ENCODE peak calls at places on chromosomes 3 and 15, in seven cellular contexts. X is mesenchymal stem cell, J is H1, R is H9, Z is IMR-90, S is neuronal stem cell, N is trophoblast cell. B is an unnamed sample.

GRCh38 chr3:193853511-193854219 is 260.7 kb downstream of the OPA1 start:
- DNase-seq in R (no peak), N (no peak), Z (no peak), J (no peak), X (no peak), S (no peak), B (peak)

GRCh38 chr3:124826703-124827102 is 60.5 kb downstream of the ITGB5 start:
- DNase-seq in J (peak), R (peak), S (no peak), N (no peak), X (peak), Z (peak), B (peak)

GRCh38 chr3:158908187-158908762 is 106.4 kb downstream of the MFSD1 start:
- DNase-seq in R (no peak), N (no peak), Z (no peak), S (no peak), X (no peak), J (no peak), B (no peak)

GRCh38 chr15:89531796-89532537 is 35.6 kb upstream of the RHCG start:
- DNase-seq in J (no peak), S (no peak), R (no peak), X (no peak), N (no peak), Z (no peak), B (peak)

GRCh38 chr3:174862101-174862500 is 3.0 kb downstream of the NAALADL2 start:
- DNase-seq in N (peak), X (no peak), Z (no peak), R (peak), J (peak), S (no peak), B (peak)

GRCh38 chr15:99978426-99978825 is 245.2 kb upstream of the LYSMD4 start:
- DNase-seq in J (no peak), Z (no peak), S (no peak), R (peak), X (no peak), N (no peak), B (no peak)

GRCh38 chr15:64842986-64843561 is 1.4 kb downstream of the PLEKHO2 start:
- DNase-seq in R (no peak), Z (peak), N (peak), X (peak), J (no peak), S (no peak), B (peak)

GRCh38 chr3:51963951-51964451 is 3.3 kb downstream of the PCBP4 start:
- DNase-seq in X (no peak), N (no peak), Z (no peak), J (no peak), S (no peak), R (no peak), B (no peak)

GRCh38 chr3:195468841-195469240 is 26.0 kb upstream of the ACAP2 start:
- DNase-seq in X (no peak), Z (no peak), J (no peak), N (peak), R (no peak), S (no peak), B (no peak)

GRCh38 chr15:90087454-90088154 is 14.7 kb downstream of the IDH2 start:
- DNase-seq in R (peak), X (peak), N (no peak), J (no peak), Z (peak), S (no peak), B (peak)

GRCh38 chr15:64635486-64635815 is 139.9 kb downstream of the RBPMS2 start:
- DNase-seq in X (peak), J (no peak), S (peak), Z (peak), R (no peak), N (peak), B (peak)

DNA sequence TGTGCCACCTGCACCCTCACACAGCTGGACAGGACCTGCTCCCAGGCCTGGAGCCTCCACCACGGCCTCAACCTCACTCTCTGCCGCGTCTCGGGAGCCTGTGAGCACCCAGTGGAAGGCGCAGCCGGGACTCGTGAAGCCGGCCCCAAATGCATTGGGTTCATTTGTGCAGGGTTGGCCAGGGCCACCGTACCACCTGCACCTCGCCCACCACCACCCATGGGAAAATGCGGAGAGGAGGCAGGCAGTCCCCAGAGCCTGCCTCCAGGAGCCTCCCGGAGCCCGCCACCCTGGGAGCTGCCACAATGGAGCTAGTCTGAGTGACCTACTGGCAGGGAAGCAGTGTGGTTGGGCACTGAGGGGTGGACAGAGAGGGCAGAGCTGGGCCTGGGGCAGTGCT is 62.5 kb upstream of the HRH1 start:
- DNase-seq in J (no peak), N (no peak), S (no peak), R (no peak), X (no peak), Z (no peak), B (no peak)
- H2AK5ac ChIP-seq in J (no peak), N (no peak), S (peak), R (no peak), X (no peak), Z (no peak), B (no peak)

GRCh38 chr3:106837616-106838015 is 539.6 kb upstream of the CCDC54 start:
- DNase-seq in R (no peak), N (no peak), Z (no peak), S (no peak), X (no peak), J (no peak), B (no peak)

GRCh38 chr3:106836906-106837305 is 540.3 kb upstream of the CCDC54 start:
- DNase-seq in S (no peak), N (no peak), X (no peak), Z (no peak), R (no peak), J (no peak), B (no peak)

GRCh38 chr3:106839576-106840280 is 537.5 kb upstream of the CCDC54 start:
- DNase-seq in N (no peak), R (no peak), J (no peak), S (no peak), X (no peak), Z (peak), B (no peak)

GRCh38 chr3:106842151-106842550 is 535.1 kb upstream of the CCDC54 start:
- DNase-seq in S (no peak), N (no peak), J (no peak), X (no peak), Z (peak), R (no peak), B (no peak)

DNA sequence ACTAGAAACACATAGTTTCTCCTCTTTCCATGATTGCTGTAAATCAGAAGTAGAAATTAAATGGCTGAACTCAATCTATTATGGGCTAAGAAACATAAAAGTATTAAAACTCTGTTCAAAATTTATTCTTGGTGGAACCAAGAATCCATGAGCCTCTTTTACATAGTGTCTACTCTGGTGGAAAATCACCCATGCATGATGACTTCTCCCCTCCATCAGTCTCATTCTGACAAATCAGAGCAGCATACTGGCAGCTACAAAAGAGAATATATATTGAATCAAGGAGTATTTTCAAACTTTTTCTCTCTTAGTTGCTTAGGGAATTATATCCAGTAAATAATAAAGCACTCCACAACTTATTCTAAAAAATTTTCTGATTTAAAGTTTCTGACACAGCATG is 536.9 kb upstream of the CCDC54 start:
- DNase-seq in Z (no peak), J (no peak), X (no peak), R (no peak), N (no peak), S (no peak), B (no peak)
- H3K4me2 ChIP-seq in Z (no peak), J (no peak), X (no peak), R (no peak), N (no peak), S (no peak), B (no peak)

GRCh38 chr15:101710806-101711205 is 13.5 kb downstream of the TARS3 start:
- DNase-seq in X (peak), N (peak), R (no peak), S (no peak), J (no peak), Z (peak), B (peak)

GRCh38 chr15:101709466-101709865 is 14.8 kb downstream of the TARS3 start:
- DNase-seq in X (no peak), J (no peak), S (no peak), Z (no peak), N (no peak), R (no peak), B (no peak)

GRCh38 chr15:101707983-101708382 is 16.3 kb downstream of the TARS3 start:
- DNase-seq in N (no peak), J (no peak), S (no peak), Z (no peak), X (no peak), R (no peak), B (no peak)

GRCh38 chr15:101712078-101712477 is 12.2 kb downstream of the TARS3 start:
- DNase-seq in S (no peak), N (no peak), J (no peak), R (no peak), X (no peak), Z (no peak), B (no peak)
- H2AK5ac ChIP-seq in S (no peak), N (no peak), J (no peak), R (no peak), X (peak), Z (peak), B (no peak)

GRCh38 chr3:170716172-170716800 is 130.4 kb upstream of the SLC7A14 start:
- DNase-seq in R (no peak), J (no peak), Z (no peak), N (no peak), S (no peak), X (no peak), B (no peak)
- H3K4me2 ChIP-seq in R (no peak), J (no peak), Z (no peak), N (no peak), S (no peak), X (no peak), B (no peak)

DNA sequence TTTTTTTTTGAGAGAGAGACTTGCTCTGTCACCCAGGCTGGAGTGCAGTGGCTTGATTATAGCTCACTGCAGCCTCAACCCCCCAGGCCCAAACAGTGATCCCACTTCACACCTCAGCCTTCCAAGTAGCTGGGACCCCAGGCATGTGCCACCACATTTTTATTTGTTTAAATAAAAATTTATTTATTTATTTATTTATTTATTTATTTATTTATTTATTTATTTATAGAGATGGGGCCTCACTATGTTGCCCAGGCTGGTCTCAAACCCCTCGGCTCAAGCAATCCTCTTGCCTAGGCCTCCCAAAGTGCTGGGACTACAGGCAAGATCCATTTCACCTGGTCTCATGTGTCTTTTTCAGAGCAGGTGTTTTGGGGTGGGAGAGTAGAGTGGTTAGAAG is 15.5 kb downstream of the CAPN3 start:
- DNase-seq in N (no peak), R (no peak), X (no peak), S (no peak), J (no peak), Z (no peak), B (no peak)
- H2AK5ac ChIP-seq in N (no peak), R (no peak), X (no peak), S (no peak), J (no peak), Z (no peak), B (no peak)

GRCh38 chr3:176896640-176897039 is 300.6 kb downstream of the TBL1XR1 start:
- DNase-seq in Z (no peak), N (no peak), J (no peak), R (no peak), X (no peak), S (no peak), B (no peak)

DNA sequence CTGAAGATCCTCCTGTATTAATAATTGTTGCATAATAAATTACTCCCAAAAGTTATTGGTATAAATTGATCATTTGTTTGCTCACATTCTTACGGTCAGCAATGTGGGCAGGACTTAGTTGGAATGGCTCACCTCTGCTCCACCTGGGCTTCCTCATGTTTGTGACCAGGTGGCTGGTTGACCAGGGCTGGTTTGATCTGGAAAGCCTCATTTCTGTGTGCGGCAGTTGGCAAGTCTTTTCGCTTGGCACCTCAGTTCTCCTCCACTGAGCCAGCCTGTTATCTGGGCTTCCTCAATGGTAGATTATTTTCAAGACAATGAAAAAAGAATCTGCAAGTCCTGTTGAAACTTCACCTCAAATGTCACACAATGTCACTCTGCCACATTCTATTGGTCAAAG is 301.1 kb downstream of the TBL1XR1 start:
- DNase-seq in R (no peak), X (no peak), Z (no peak), S (no peak), N (no peak), J (no peak), B (no peak)
- H3K4me2 ChIP-seq in R (no peak), X (no peak), Z (no peak), S (no peak), N (no peak), J (no peak), B (no peak)

GRCh38 chr15:92843819-92844218 is 56.3 kb upstream of the CHD2 start:
- DNase-seq in N (no peak), J (no peak), S (no peak), R (no peak), Z (no peak), X (no peak), B (no peak)

GRCh38 chr15:92845109-92845508 is 55.0 kb upstream of the CHD2 start:
- DNase-seq in N (peak), S (no peak), J (no peak), R (no peak), X (peak), Z (peak), B (no peak)

GRCh38 chr15:92840149-92840548 is 60.0 kb upstream of the CHD2 start:
- DNase-seq in Z (no peak), X (no peak), J (no peak), S (no peak), R (no peak), N (peak), B (peak)

GRCh38 chr15:92846716-92847115 is 53.4 kb upstream of the CHD2 start:
- DNase-seq in Z (peak), N (no peak), J (no peak), S (no peak), R (no peak), X (peak), B (no peak)

DNA sequence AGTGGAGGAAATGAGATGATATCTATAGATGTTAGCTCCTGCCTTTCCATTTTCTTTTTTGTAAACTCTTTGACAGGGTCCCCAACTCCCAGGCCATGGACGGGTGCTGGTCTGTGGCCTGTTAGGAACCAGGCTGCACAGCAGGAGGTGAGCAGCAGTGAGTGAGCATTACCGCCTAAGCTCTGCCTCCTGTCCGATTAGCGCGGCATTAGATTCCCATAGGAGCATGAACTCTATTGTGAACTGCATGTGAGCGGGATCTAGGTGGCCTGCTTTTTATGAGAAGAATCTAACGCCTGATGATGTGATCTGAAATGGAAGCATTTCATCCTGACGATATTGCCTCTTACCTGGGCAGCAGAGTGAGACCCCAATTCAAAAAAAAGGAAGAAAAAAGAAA is 56.8 kb upstream of the CHD2 start:
- DNase-seq in S (no peak), X (no peak), N (no peak), Z (no peak), J (no peak), R (no peak), B (no peak)
- H2AK5ac ChIP-seq in S (peak), X (no peak), N (no peak), Z (no peak), J (no peak), R (no peak), B (no peak)

B was measured in mesendoderm.